ENCODE peak calls at places on chromosomes 16 and 17, in ten cellular contexts. One of them, this sample, is unnamed.

GRCh38 chr17:32349503-32349853 is 479 bp upstream of the ZNF207 start:
- DNase-seq in RWPE1: no peak
- DNase-seq in naive thymus-derived CD4-positive, alpha-beta T cell: no peak
- DNase-seq in CD4-positive, alpha-beta T cell: no peak
- DNase-seq in left lung: no peak
- DNase-seq in ascending aorta: no peak
- DNase-seq in CD4-positive, CD25-positive, alpha-beta regulatory T cell: no peak
- DNase-seq in adrenal gland: peak; percentile 25
- DNase-seq in thoracic aorta: no peak
- DNase-seq in esophagus squamous epithelium: no peak
- DNase-seq in this sample: no peak

GRCh38 chr16:52212841-52213240 is 334.1 kb downstream of the TOX3 start:
- DNase-seq in RWPE1: no peak
- DNase-seq in naive thymus-derived CD4-positive, alpha-beta T cell: no peak
- DNase-seq in CD4-positive, alpha-beta T cell: no peak
- DNase-seq in left lung: no peak
- DNase-seq in ascending aorta: no peak
- DNase-seq in CD4-positive, CD25-positive, alpha-beta regulatory T cell: no peak
- DNase-seq in adrenal gland: no peak
- DNase-seq in thoracic aorta: no peak
- DNase-seq in esophagus squamous epithelium: no peak
- DNase-seq in this sample: no peak

GRCh38 chr17:80388601-80389000 is 26.4 kb upstream of the ENDOV start:
- DNase-seq in RWPE1: no peak
- DNase-seq in naive thymus-derived CD4-positive, alpha-beta T cell: no peak
- DNase-seq in CD4-positive, alpha-beta T cell: no peak
- DNase-seq in left lung: no peak
- DNase-seq in ascending aorta: no peak
- DNase-seq in CD4-positive, CD25-positive, alpha-beta regulatory T cell: no peak
- DNase-seq in adrenal gland: no peak
- DNase-seq in thoracic aorta: no peak
- DNase-seq in esophagus squamous epithelium: no peak
- DNase-seq in this sample: no peak

GRCh38 chr17:44556114-44556853 is 1.0 kb upstream of the FZD2 start:
- DNase-seq in RWPE1: no peak
- DNase-seq in naive thymus-derived CD4-positive, alpha-beta T cell: no peak
- DNase-seq in CD4-positive, alpha-beta T cell: no peak
- DNase-seq in left lung: no peak
- DNase-seq in ascending aorta: peak; percentile 72
- DNase-seq in CD4-positive, CD25-positive, alpha-beta regulatory T cell: no peak
- DNase-seq in adrenal gland: peak; percentile 18
- DNase-seq in thoracic aorta: no peak
- DNase-seq in esophagus squamous epithelium: no peak
- DNase-seq in this sample: no peak

GRCh38 chr17:78226752-78227454 is 4.5 kb upstream of the TMEM235 start:
- DNase-seq in RWPE1: no peak
- DNase-seq in naive thymus-derived CD4-positive, alpha-beta T cell: no peak
- DNase-seq in CD4-positive, alpha-beta T cell: no peak
- DNase-seq in left lung: no peak
- DNase-seq in ascending aorta: no peak
- DNase-seq in CD4-positive, CD25-positive, alpha-beta regulatory T cell: no peak
- DNase-seq in adrenal gland: no peak
- DNase-seq in thoracic aorta: no peak
- DNase-seq in esophagus squamous epithelium: no peak
- DNase-seq in this sample: no peak

GRCh38 chr16:85659805-85660511 is 28.8 kb downstream of the GINS2 start:
- DNase-seq in RWPE1: peak; percentile 63
- DNase-seq in naive thymus-derived CD4-positive, alpha-beta T cell: peak; percentile 40
- DNase-seq in CD4-positive, alpha-beta T cell: peak; percentile 51
- DNase-seq in left lung: no peak
- DNase-seq in ascending aorta: no peak
- DNase-seq in CD4-positive, CD25-positive, alpha-beta regulatory T cell: peak; percentile 37
- DNase-seq in adrenal gland: peak; percentile 84
- DNase-seq in thoracic aorta: no peak
- DNase-seq in esophagus squamous epithelium: no peak
- DNase-seq in this sample: no peak

GRCh38 chr17:17408236-17408794 is 68.5 kb upstream of the MED9 start:
- DNase-seq in RWPE1: no peak
- DNase-seq in naive thymus-derived CD4-positive, alpha-beta T cell: no peak
- DNase-seq in CD4-positive, alpha-beta T cell: no peak
- DNase-seq in left lung: no peak
- DNase-seq in ascending aorta: no peak
- DNase-seq in CD4-positive, CD25-positive, alpha-beta regulatory T cell: no peak
- DNase-seq in adrenal gland: peak; percentile 40
- DNase-seq in thoracic aorta: no peak
- DNase-seq in esophagus squamous epithelium: no peak
- DNase-seq in this sample: no peak

GRCh38 chr16:71367243-71367976 is 8.9 kb downstream of the CALB2 start:
- DNase-seq in RWPE1: peak; percentile 41
- DNase-seq in naive thymus-derived CD4-positive, alpha-beta T cell: no peak
- DNase-seq in CD4-positive, alpha-beta T cell: no peak
- DNase-seq in left lung: no peak
- DNase-seq in ascending aorta: no peak
- DNase-seq in CD4-positive, CD25-positive, alpha-beta regulatory T cell: no peak
- DNase-seq in adrenal gland: peak; percentile 63
- DNase-seq in thoracic aorta: no peak
- DNase-seq in esophagus squamous epithelium: no peak
- DNase-seq in this sample: no peak

GRCh38 chr17:3903051-3903825 is 10.4 kb upstream of the CAMKK1 start:
- DNase-seq in RWPE1: no peak
- DNase-seq in naive thymus-derived CD4-positive, alpha-beta T cell: no peak
- DNase-seq in CD4-positive, alpha-beta T cell: no peak
- DNase-seq in left lung: no peak
- DNase-seq in ascending aorta: no peak
- DNase-seq in CD4-positive, CD25-positive, alpha-beta regulatory T cell: no peak
- DNase-seq in adrenal gland: no peak
- DNase-seq in thoracic aorta: no peak
- DNase-seq in esophagus squamous epithelium: no peak
- DNase-seq in this sample: no peak

GRCh38 chr17:13337864-13338371 is 263.8 kb downstream of the HS3ST3A1 start:
- DNase-seq in RWPE1: peak; percentile 50
- DNase-seq in naive thymus-derived CD4-positive, alpha-beta T cell: no peak
- DNase-seq in CD4-positive, alpha-beta T cell: no peak
- DNase-seq in left lung: no peak
- DNase-seq in ascending aorta: no peak
- DNase-seq in CD4-positive, CD25-positive, alpha-beta regulatory T cell: no peak
- DNase-seq in adrenal gland: peak; percentile 32
- DNase-seq in thoracic aorta: no peak
- DNase-seq in esophagus squamous epithelium: no peak
- DNase-seq in this sample: no peak

GRCh38 chr16:1346422-1347285 is 5.0 kb downstream of the TSR3 start:
- DNase-seq in RWPE1: no peak
- DNase-seq in naive thymus-derived CD4-positive, alpha-beta T cell: no peak
- DNase-seq in CD4-positive, alpha-beta T cell: no peak
- DNase-seq in left lung: no peak
- DNase-seq in ascending aorta: no peak
- DNase-seq in CD4-positive, CD25-positive, alpha-beta regulatory T cell: no peak
- DNase-seq in adrenal gland: no peak
- DNase-seq in thoracic aorta: no peak
- DNase-seq in esophagus squamous epithelium: no peak
- DNase-seq in this sample: no peak

GRCh38 chr17:41528959-41529353 is 848 bp upstream of the KRT19 start:
- DNase-seq in RWPE1: no peak
- DNase-seq in naive thymus-derived CD4-positive, alpha-beta T cell: no peak
- DNase-seq in CD4-positive, alpha-beta T cell: no peak
- DNase-seq in left lung: no peak
- DNase-seq in ascending aorta: no peak
- DNase-seq in CD4-positive, CD25-positive, alpha-beta regulatory T cell: no peak
- DNase-seq in adrenal gland: no peak
- DNase-seq in thoracic aorta: no peak
- DNase-seq in esophagus squamous epithelium: no peak
- DNase-seq in this sample: no peak

GRCh38 chr17:18957831-18958230 is 5.9 kb downstream of the SLC5A10 start:
- DNase-seq in RWPE1: no peak
- DNase-seq in naive thymus-derived CD4-positive, alpha-beta T cell: no peak
- DNase-seq in CD4-positive, alpha-beta T cell: no peak
- DNase-seq in left lung: no peak
- DNase-seq in ascending aorta: no peak
- DNase-seq in CD4-positive, CD25-positive, alpha-beta regulatory T cell: no peak
- DNase-seq in adrenal gland: no peak
- DNase-seq in thoracic aorta: no peak
- DNase-seq in esophagus squamous epithelium: no peak
- DNase-seq in this sample: no peak

GRCh38 chr17:40839194-40839593 is 16.8 kb upstream of the KRT10 start:
- DNase-seq in RWPE1: no peak
- DNase-seq in naive thymus-derived CD4-positive, alpha-beta T cell: no peak
- DNase-seq in CD4-positive, alpha-beta T cell: no peak
- DNase-seq in left lung: no peak
- DNase-seq in ascending aorta: no peak
- DNase-seq in CD4-positive, CD25-positive, alpha-beta regulatory T cell: no peak
- DNase-seq in adrenal gland: no peak
- DNase-seq in thoracic aorta: no peak
- DNase-seq in esophagus squamous epithelium: no peak
- DNase-seq in this sample: no peak

DNA sequence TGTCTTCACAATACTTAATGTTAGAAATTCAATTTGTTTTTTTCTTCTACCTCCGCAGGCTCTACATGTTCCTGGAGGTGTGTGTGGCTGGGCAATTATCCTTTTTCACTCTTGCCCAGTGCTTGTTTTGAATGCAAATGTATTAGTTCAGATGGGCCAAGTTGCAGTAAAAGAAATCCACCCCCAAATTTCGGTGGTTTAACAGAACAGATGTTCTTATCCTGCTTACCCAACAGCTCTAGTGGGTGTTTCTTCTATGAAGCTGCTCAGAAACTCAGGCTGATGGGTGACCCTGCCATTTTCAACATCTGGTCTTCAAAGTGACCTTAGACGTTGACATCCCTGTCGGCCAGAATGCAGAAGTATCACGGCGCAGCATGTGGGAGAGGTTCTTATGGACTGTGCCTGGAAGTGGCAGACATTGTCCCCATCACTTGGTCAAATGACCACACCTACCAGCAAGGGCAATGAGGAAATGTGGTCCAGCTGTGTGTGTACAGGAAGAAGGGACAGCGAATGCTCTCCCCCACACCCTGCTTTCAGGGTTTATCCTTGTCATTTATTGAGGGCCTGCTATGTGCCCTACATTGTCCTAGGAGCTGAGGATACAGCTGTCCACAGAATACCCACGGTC is 157.3 kb downstream of the CDH13 start:
- DNase-seq in RWPE1: no peak
- DNase-seq in naive thymus-derived CD4-positive, alpha-beta T cell: no peak
- DNase-seq in CD4-positive, alpha-beta T cell: no peak
- DNase-seq in left lung: no peak
- DNase-seq in ascending aorta: no peak
- DNase-seq in CD4-positive, CD25-positive, alpha-beta regulatory T cell: no peak
- DNase-seq in adrenal gland: no peak
- DNase-seq in thoracic aorta: no peak
- DNase-seq in esophagus squamous epithelium: no peak
- DNase-seq in this sample: no peak
- H3K27ac ChIP-seq in RWPE1: no peak overlapping the region
- H3K27ac ChIP-seq in naive thymus-derived CD4-positive, alpha-beta T cell: no peak overlapping the region
- H3K27ac ChIP-seq in CD4-positive, alpha-beta T cell: no peak overlapping the region
- H3K27ac ChIP-seq in left lung: no peak overlapping the region
- H3K27ac ChIP-seq in ascending aorta: no peak overlapping the region
- H3K27ac ChIP-seq in CD4-positive, CD25-positive, alpha-beta regulatory T cell: no peak overlapping the region
- H3K27ac ChIP-seq in adrenal gland: no peak overlapping the region
- H3K27ac ChIP-seq in thoracic aorta: no peak overlapping the region
- H3K27ac ChIP-seq in esophagus squamous epithelium: peak overlapping the region; percentile 9
- H3K27ac ChIP-seq in this sample: no peak overlapping the region

GRCh38 chr16:65015577-65015976 is 106.3 kb downstream of the CDH11 start:
- DNase-seq in RWPE1: no peak
- DNase-seq in naive thymus-derived CD4-positive, alpha-beta T cell: no peak
- DNase-seq in CD4-positive, alpha-beta T cell: no peak
- DNase-seq in left lung: no peak
- DNase-seq in ascending aorta: no peak
- DNase-seq in CD4-positive, CD25-positive, alpha-beta regulatory T cell: no peak
- DNase-seq in adrenal gland: no peak
- DNase-seq in thoracic aorta: no peak
- DNase-seq in esophagus squamous epithelium: no peak
- DNase-seq in this sample: no peak

GRCh38 chr16:65012357-65012756 is 109.5 kb downstream of the CDH11 start:
- DNase-seq in RWPE1: no peak
- DNase-seq in naive thymus-derived CD4-positive, alpha-beta T cell: no peak
- DNase-seq in CD4-positive, alpha-beta T cell: no peak
- DNase-seq in left lung: no peak
- DNase-seq in ascending aorta: no peak
- DNase-seq in CD4-positive, CD25-positive, alpha-beta regulatory T cell: no peak
- DNase-seq in adrenal gland: no peak
- DNase-seq in thoracic aorta: no peak
- DNase-seq in esophagus squamous epithelium: no peak
- DNase-seq in this sample: no peak

GRCh38 chr16:65005696-65006095 is 116.2 kb downstream of the CDH11 start:
- DNase-seq in RWPE1: no peak
- DNase-seq in naive thymus-derived CD4-positive, alpha-beta T cell: no peak
- DNase-seq in CD4-positive, alpha-beta T cell: no peak
- DNase-seq in left lung: no peak
- DNase-seq in ascending aorta: no peak
- DNase-seq in CD4-positive, CD25-positive, alpha-beta regulatory T cell: no peak
- DNase-seq in adrenal gland: peak; percentile 18
- DNase-seq in thoracic aorta: no peak
- DNase-seq in esophagus squamous epithelium: no peak
- DNase-seq in this sample: no peak

GRCh38 chr16:65004570-65004969 is 117.3 kb downstream of the CDH11 start:
- DNase-seq in RWPE1: no peak
- DNase-seq in naive thymus-derived CD4-positive, alpha-beta T cell: no peak
- DNase-seq in CD4-positive, alpha-beta T cell: no peak
- DNase-seq in left lung: no peak
- DNase-seq in ascending aorta: no peak
- DNase-seq in CD4-positive, CD25-positive, alpha-beta regulatory T cell: no peak
- DNase-seq in adrenal gland: no peak
- DNase-seq in thoracic aorta: no peak
- DNase-seq in esophagus squamous epithelium: no peak
- DNase-seq in this sample: no peak

GRCh38 chr16:65010136-65010535 is 111.7 kb downstream of the CDH11 start:
- DNase-seq in RWPE1: no peak
- DNase-seq in naive thymus-derived CD4-positive, alpha-beta T cell: no peak
- DNase-seq in CD4-positive, alpha-beta T cell: no peak
- DNase-seq in left lung: no peak
- DNase-seq in ascending aorta: no peak
- DNase-seq in CD4-positive, CD25-positive, alpha-beta regulatory T cell: no peak
- DNase-seq in adrenal gland: no peak
- DNase-seq in thoracic aorta: no peak
- DNase-seq in esophagus squamous epithelium: no peak
- DNase-seq in this sample: no peak
- H3K27ac ChIP-seq in RWPE1: no peak overlapping the region
- H3K27ac ChIP-seq in naive thymus-derived CD4-positive, alpha-beta T cell: no peak overlapping the region
- H3K27ac ChIP-seq in CD4-positive, alpha-beta T cell: no peak overlapping the region
- H3K27ac ChIP-seq in left lung: no peak overlapping the region
- H3K27ac ChIP-seq in ascending aorta: no peak overlapping the region
- H3K27ac ChIP-seq in CD4-positive, CD25-positive, alpha-beta regulatory T cell: no peak overlapping the region
- H3K27ac ChIP-seq in adrenal gland: no peak overlapping the region
- H3K27ac ChIP-seq in thoracic aorta: no peak overlapping the region
- H3K27ac ChIP-seq in esophagus squamous epithelium: no peak overlapping the region
- H3K27ac ChIP-seq in this sample: no peak overlapping the region

GRCh38 chr17:8674344-8675305 is 44.1 kb upstream of the MYH10 start:
- DNase-seq in RWPE1: no peak
- DNase-seq in naive thymus-derived CD4-positive, alpha-beta T cell: no peak
- DNase-seq in CD4-positive, alpha-beta T cell: no peak
- DNase-seq in left lung: peak; percentile 59
- DNase-seq in ascending aorta: peak; percentile 96
- DNase-seq in CD4-positive, CD25-positive, alpha-beta regulatory T cell: no peak
- DNase-seq in adrenal gland: peak; percentile 16
- DNase-seq in thoracic aorta: peak; percentile 71
- DNase-seq in esophagus squamous epithelium: no peak
- DNase-seq in this sample: no peak
- H3K27ac ChIP-seq in RWPE1: no peak overlapping the region
- H3K27ac ChIP-seq in naive thymus-derived CD4-positive, alpha-beta T cell: no peak overlapping the region
- H3K27ac ChIP-seq in CD4-positive, alpha-beta T cell: no peak overlapping the region
- H3K27ac ChIP-seq in left lung: peak overlapping the region; percentile 39
- H3K27ac ChIP-seq in ascending aorta: peak overlapping the region; percentile 95
- H3K27ac ChIP-seq in CD4-positive, CD25-positive, alpha-beta regulatory T cell: no peak overlapping the region
- H3K27ac ChIP-seq in adrenal gland: no peak overlapping the region
- H3K27ac ChIP-seq in thoracic aorta: peak overlapping the region; percentile 98
- H3K27ac ChIP-seq in esophagus squamous epithelium: peak overlapping the region; percentile 71
- H3K27ac ChIP-seq in this sample: peak overlapping the region; percentile 40

GRCh38 chr16:2692948-2693651 is 10.8 kb downstream of the KCTD5 start:
- DNase-seq in RWPE1: no peak
- DNase-seq in naive thymus-derived CD4-positive, alpha-beta T cell: no peak
- DNase-seq in CD4-positive, alpha-beta T cell: no peak
- DNase-seq in left lung: no peak
- DNase-seq in ascending aorta: no peak
- DNase-seq in CD4-positive, CD25-positive, alpha-beta regulatory T cell: no peak
- DNase-seq in adrenal gland: no peak
- DNase-seq in thoracic aorta: no peak
- DNase-seq in esophagus squamous epithelium: no peak
- DNase-seq in this sample: no peak
- H3K27ac ChIP-seq in RWPE1: no peak overlapping the region
- H3K27ac ChIP-seq in naive thymus-derived CD4-positive, alpha-beta T cell: no peak overlapping the region
- H3K27ac ChIP-seq in CD4-positive, alpha-beta T cell: no peak overlapping the region
- H3K27ac ChIP-seq in left lung: no peak overlapping the region
- H3K27ac ChIP-seq in ascending aorta: no peak overlapping the region
- H3K27ac ChIP-seq in CD4-positive, CD25-positive, alpha-beta regulatory T cell: no peak overlapping the region
- H3K27ac ChIP-seq in adrenal gland: no peak overlapping the region
- H3K27ac ChIP-seq in thoracic aorta: no peak overlapping the region
- H3K27ac ChIP-seq in esophagus squamous epithelium: peak overlapping the region; percentile 7
- H3K27ac ChIP-seq in this sample: peak overlapping the region; percentile 63